ENCODE peak calls at places on chromosomes 1 and 21, in eight cellular contexts. Q is mucosa of descending colon, S is esophagus squamous epithelium, O is colonic mucosa, K is Caco-2, H is psoas muscle, A is IMR-90, M is left lung. L is an unnamed sample. For H3K4me1, the result is how much of the 10 kb centered on the place peaks cover.

GRCh38 chr1:25543425-25544242 is at the start of gene LDLRAP1:
- DNase-seq in Q (peak), S (no peak), O (peak), K (peak), H (peak), A (peak), M (peak), L (peak)

GRCh38 chr21:36079010-36079649 is 9.3 kb downstream of the CBR1 start:
- DNase-seq in Q (peak), S (no peak), O (peak), K (no peak), H (no peak), A (no peak), M (no peak), L (no peak)

GRCh38 chr1:21596628-21597027 is 72.5 kb downstream of the RAP1GAP start:
- DNase-seq in Q (no peak), S (no peak), O (no peak), K (no peak), H (no peak), A (no peak), M (no peak), L (no peak)

GRCh38 chr1:27526569-27527222 is 36.7 kb upstream of the WASF2 start:
- DNase-seq in Q (no peak), S (no peak), O (no peak), K (no peak), H (no peak), A (peak), M (no peak), L (no peak)

GRCh38 chr21:37159053-37159776 is 86.2 kb downstream of the TTC3 start:
- DNase-seq in Q (no peak), S (no peak), O (no peak), K (no peak), H (no peak), A (peak), M (no peak), L (no peak)

GRCh38 chr1:116122955-116123757 is 12.0 kb downstream of the MAB21L3 start:
- DNase-seq in Q (peak), S (no peak), O (peak), K (peak), H (no peak), A (peak), M (no peak), L (peak)

GRCh38 chr21:37241426-37241825 is 25.7 kb downstream of the VPS26C start:
- DNase-seq in Q (no peak), S (no peak), O (no peak), K (no peak), H (no peak), A (no peak), M (no peak), L (no peak)

GRCh38 chr1:40691538-40692428 is at the start of gene NFYC:
- DNase-seq in Q (peak), S (peak), O (peak), K (peak), H (peak), A (peak), M (peak), L (peak)

GRCh38 chr1:113929750-113930498 is 800 bp downstream of the HIPK1 start:
- DNase-seq in Q (peak), S (no peak), O (peak), K (peak), H (peak), A (peak), M (peak), L (peak)

GRCh38 chr1:166974647-166975345 is 544 bp downstream of the ILDR2 start:
- DNase-seq in Q (peak), S (no peak), O (no peak), K (no peak), H (no peak), A (no peak), M (no peak), L (peak)

GRCh38 chr1:39132505-39133339 is 71.8 kb upstream of the MACF1 start:
- DNase-seq in Q (peak), S (no peak), O (peak), K (peak), H (peak), A (peak), M (peak), L (peak)

GRCh38 chr1:115976062-115976899 is at the start of gene SLC22A15:
- DNase-seq in Q (peak), S (peak), O (peak), K (peak), H (peak), A (no peak), M (peak), L (peak)

GRCh38 chr1:12342261-12343003 is 112.6 kb downstream of the VPS13D start:
- DNase-seq in Q (no peak), S (no peak), O (no peak), K (no peak), H (no peak), A (no peak), M (no peak), L (no peak)

GRCh38 chr1:230905733-230906132 is 37.4 kb upstream of the C1orf198 start:
- DNase-seq in Q (no peak), S (no peak), O (no peak), K (no peak), H (no peak), A (peak), M (no peak), L (no peak)

GRCh38 chr21:42093991-42094417 is 22.9 kb downstream of the UMODL1 start:
- DNase-seq in Q (no peak), S (no peak), O (no peak), K (no peak), H (peak), A (peak), M (no peak), L (no peak)

GRCh38 chr21:20971296-20971921 is 26.8 kb upstream of the NCAM2 start:
- DNase-seq in Q (peak), S (no peak), O (peak), K (peak), H (no peak), A (peak), M (no peak), L (peak)

GRCh38 chr1:159980786-159981185 is 26.7 kb upstream of the SLAMF9 start:
- DNase-seq in Q (no peak), S (no peak), O (no peak), K (no peak), H (no peak), A (no peak), M (no peak), L (no peak)

GRCh38 chr1:151721788-151722510 is 627 bp downstream of the RIIAD1 start:
- DNase-seq in Q (no peak), S (no peak), O (no peak), K (no peak), H (no peak), A (peak), M (no peak), L (no peak)

GRCh38 chr1:151720190-151720953 is 950 bp upstream of the RIIAD1 start:
- DNase-seq in Q (peak), S (no peak), O (no peak), K (no peak), H (no peak), A (peak), M (no peak), L (peak)

GRCh38 chr1:151718666-151719065 is 2.1 kb upstream of the CELF3 start:
- DNase-seq in Q (no peak), S (no peak), O (no peak), K (no peak), H (no peak), A (no peak), M (no peak), L (no peak)

GRCh38 chr1:151723726-151724370 is 2.5 kb downstream of the RIIAD1 start:
- DNase-seq in Q (no peak), S (no peak), O (no peak), K (no peak), H (no peak), A (no peak), M (no peak), L (no peak)

DNA sequence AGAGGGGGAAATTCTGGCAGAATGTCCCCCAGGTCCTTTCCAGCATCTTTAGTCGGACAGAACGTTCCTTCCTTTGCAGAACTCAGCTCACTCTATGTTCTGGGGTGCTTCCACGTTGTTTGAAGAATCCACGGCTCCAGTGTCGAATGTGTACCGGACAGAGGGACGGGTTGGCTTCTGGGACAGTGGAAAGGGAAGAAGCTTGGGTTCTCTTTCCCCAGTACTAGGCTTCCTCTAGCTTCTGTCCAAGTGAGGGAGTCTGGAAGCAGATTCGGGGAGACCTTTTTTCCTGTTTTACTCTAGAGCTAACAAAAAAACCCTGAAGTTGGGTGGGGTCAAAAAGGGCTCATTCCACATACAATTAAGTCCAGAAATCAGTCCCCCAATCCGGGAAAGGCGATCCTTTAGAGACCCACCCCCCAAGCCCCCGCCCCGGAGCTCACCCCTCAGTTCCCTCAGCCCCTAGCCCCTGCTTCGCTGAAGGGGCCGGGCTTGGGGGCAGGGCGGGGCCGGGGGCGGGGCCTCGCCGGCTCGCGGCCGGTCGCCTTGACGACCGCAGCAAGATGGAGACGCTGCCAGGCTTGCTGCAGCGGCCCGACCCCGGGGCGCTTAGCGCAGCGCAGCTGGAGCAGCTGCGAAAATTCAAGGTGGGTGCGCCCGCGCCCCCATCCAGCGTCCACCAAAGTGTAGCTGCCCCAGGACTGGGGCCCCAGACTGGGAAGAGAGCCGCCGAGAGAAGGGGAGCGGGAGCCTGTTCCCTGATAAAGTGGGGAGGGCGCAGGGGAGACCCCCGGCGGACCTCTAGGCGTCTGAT is at the start of gene RIIAD1:
- DNase-seq in Q (no peak), S (no peak), O (no peak), K (no peak), H (no peak), A (no peak), M (peak), L (no peak)
- TF ChIP-seq CTCF in Q (no peak), S (no peak), O (no peak), K (no peak), H (no peak), A (no peak), M (no peak), L (no peak)

GRCh38 chr1:48687271-48688045 is 89.2 kb downstream of the BEND5 start:
- DNase-seq in Q (no peak), S (no peak), O (no peak), K (no peak), H (no peak), A (no peak), M (no peak), L (no peak)
- H3K4me1 ChIP-seq in Q (under half), S (under half), O (under half), K (under half), H (under half), A (under half), M (under half), L (under half)

GRCh38 chr1:13829152-13829769 is 129.3 kb downstream of the PRDM2 start:
- DNase-seq in Q (peak), S (no peak), O (peak), K (no peak), H (no peak), A (no peak), M (no peak), L (no peak)
- TF ChIP-seq CTCF in Q (no peak), S (no peak), O (no peak), K (peak), H (no peak), A (no peak), M (no peak), L (no peak)

DNA sequence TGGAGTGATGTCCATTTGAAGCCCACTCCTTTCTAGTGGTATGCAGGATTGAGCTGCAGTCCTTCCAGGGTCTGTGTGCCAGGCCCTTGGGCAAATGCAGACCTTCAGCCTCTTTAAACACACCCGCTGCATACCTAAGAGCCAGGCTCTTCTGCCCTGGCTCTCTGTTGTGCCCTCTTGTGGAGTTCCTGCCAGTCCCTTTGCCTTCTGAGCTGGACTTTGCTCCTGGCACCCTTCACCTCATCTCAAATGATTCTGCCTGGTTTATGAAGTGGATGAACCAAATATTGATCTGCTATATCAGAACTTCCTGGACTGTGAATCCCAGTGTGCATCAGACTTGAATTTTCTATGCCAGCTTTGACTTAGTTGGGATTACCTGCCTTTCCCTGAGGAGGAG is 158.8 kb downstream of the URB2 start:
- DNase-seq in Q (peak), S (no peak), O (peak), K (no peak), H (no peak), A (no peak), M (no peak), L (peak)
- H3K4me1 ChIP-seq in Q (under half), S (under half), O (under half), K (under half), H (under half), A (under half), M (under half), L (under half)

DNA sequence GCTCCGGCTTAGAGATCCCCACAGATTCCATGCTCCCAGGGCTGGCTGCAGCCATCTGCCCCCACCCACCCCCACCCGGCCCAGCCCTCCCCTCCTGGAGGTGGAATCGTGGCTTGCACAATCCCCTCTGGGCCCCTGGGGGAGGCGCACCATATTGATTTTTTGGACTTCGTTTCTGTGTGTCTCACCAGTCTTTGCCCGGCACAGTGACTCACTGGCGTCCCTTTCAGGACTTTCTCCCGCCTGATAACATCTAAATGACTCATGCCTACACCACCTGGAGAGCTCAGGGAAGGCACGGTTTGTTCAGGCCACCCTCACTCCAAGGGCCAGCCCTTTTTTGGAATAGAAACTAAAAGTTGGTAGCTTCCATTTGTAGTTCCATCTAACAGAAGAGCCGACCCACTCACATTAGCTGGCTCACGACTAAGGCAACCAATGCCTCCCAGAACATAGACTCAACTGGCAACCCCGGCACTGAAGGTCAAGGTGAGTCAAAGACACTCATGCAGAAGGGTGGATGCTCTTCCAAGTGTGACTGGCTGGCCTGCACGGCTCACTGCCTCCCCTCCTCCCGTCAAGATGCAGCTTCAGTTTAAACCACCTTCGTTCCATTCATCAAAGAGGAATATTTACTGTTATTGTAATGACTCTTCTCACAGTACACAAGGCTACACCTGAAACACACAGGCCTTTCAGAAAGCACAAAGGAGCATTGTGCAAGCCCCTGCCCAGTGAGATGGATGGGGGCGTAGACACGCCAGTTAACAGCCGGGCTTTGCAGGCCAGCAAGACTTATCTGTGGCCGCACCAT is 18.1 kb upstream of the ETS2 start:
- DNase-seq in Q (peak), S (no peak), O (peak), K (peak), H (no peak), A (peak), M (no peak), L (peak)
- TF ChIP-seq CTCF in Q (no peak), S (no peak), O (no peak), K (no peak), H (no peak), A (no peak), M (no peak), L (no peak)

GRCh38 chr21:34086887-34087306 is 13.5 kb downstream of the MRPS6 start:
- DNase-seq in Q (no peak), S (no peak), O (no peak), K (peak), H (no peak), A (no peak), M (no peak), L (no peak)
- H3K4me1 ChIP-seq in Q (under half), S (under half), O (under half), K (under half), H (under half), A (under half), M (under half), L (under half)

GRCh38 chr1:152013664-152014237 is 20.1 kb upstream of the S100A10 start:
- DNase-seq in Q (peak), S (no peak), O (peak), K (peak), H (no peak), A (peak), M (peak), L (peak)
- TF ChIP-seq CTCF in Q (peak), S (peak), O (peak), K (peak), H (peak), A (peak), M (peak), L (peak)